ENCODE peak calls at places on chromosomes 5 and 9, in ten cellular contexts. One of them, this sample, is unnamed.

GRCh38 chr5:173618927-173619519 is 2.6 kb upstream of the BOD1 start:
- DNase-seq in neural progenitor cell: peak; percentile 64
- DNase-seq in foreskin fibroblast: peak; percentile 32
- DNase-seq in ovary: peak; percentile 47
- DNase-seq in cardiac muscle cell: peak; percentile 68
- DNase-seq in hepatocyte: peak; percentile 75
- DNase-seq in body of pancreas: peak; percentile 63
- DNase-seq in pancreas: no peak
- DNase-seq in epithelial cell of esophagus: peak; percentile 69
- DNase-seq in lower leg skin: peak; percentile 47
- DNase-seq in this sample: peak; percentile 60

GRCh38 chr5:176690911-176691310 is 43.6 kb downstream of the TSPAN17 start:
- DNase-seq in cardiac muscle cell: no peak
- DNase-seq in ovary: no peak
- DNase-seq in body of pancreas: no peak
- DNase-seq in lower leg skin: no peak
- DNase-seq in hepatocyte: no peak
- DNase-seq in pancreas: no peak
- DNase-seq in foreskin fibroblast: no peak
- DNase-seq in neural progenitor cell: no peak
- DNase-seq in epithelial cell of esophagus: no peak
- DNase-seq in this sample: no peak

GRCh38 chr5:9686211-9686610 is 56.1 kb upstream of the TAS2R1 start:
- DNase-seq in lower leg skin: no peak
- DNase-seq in cardiac muscle cell: peak; percentile 50
- DNase-seq in neural progenitor cell: no peak
- DNase-seq in hepatocyte: peak; percentile 20
- DNase-seq in pancreas: no peak
- DNase-seq in body of pancreas: no peak
- DNase-seq in epithelial cell of esophagus: peak; percentile 7
- DNase-seq in ovary: no peak
- DNase-seq in foreskin fibroblast: peak; percentile 50
- DNase-seq in this sample: peak; percentile 43

GRCh38 chr5:103589416-103590175 is 27.0 kb upstream of the NUDT12 start:
- DNase-seq in lower leg skin: no peak
- DNase-seq in ovary: no peak
- DNase-seq in pancreas: no peak
- DNase-seq in cardiac muscle cell: peak; percentile 6
- DNase-seq in hepatocyte: no peak
- DNase-seq in neural progenitor cell: no peak
- DNase-seq in foreskin fibroblast: no peak
- DNase-seq in epithelial cell of esophagus: no peak
- DNase-seq in body of pancreas: no peak
- DNase-seq in this sample: peak; percentile 3

GRCh38 chr5:16856531-16856930 is 79.6 kb downstream of the MYO10 start:
- DNase-seq in pancreas: no peak
- DNase-seq in ovary: no peak
- DNase-seq in neural progenitor cell: no peak
- DNase-seq in lower leg skin: no peak
- DNase-seq in foreskin fibroblast: peak; percentile 62
- DNase-seq in epithelial cell of esophagus: peak; percentile 99
- DNase-seq in body of pancreas: no peak
- DNase-seq in cardiac muscle cell: no peak
- DNase-seq in hepatocyte: no peak
- DNase-seq in this sample: peak; percentile 57

GRCh38 chr9:26077860-26078259 is 399.6 kb upstream of the TUSC1 start:
- DNase-seq in pancreas: peak; percentile 22
- DNase-seq in hepatocyte: no peak
- DNase-seq in cardiac muscle cell: no peak
- DNase-seq in neural progenitor cell: peak; percentile 38
- DNase-seq in epithelial cell of esophagus: no peak
- DNase-seq in lower leg skin: no peak
- DNase-seq in body of pancreas: no peak
- DNase-seq in foreskin fibroblast: no peak
- DNase-seq in ovary: no peak
- DNase-seq in this sample: no peak

GRCh38 chr5:151079838-151080619 is 805 bp downstream of the TNIP1 start:
- DNase-seq in body of pancreas: no peak
- DNase-seq in cardiac muscle cell: peak; percentile 67
- DNase-seq in neural progenitor cell: no peak
- DNase-seq in ovary: no peak
- DNase-seq in hepatocyte: no peak
- DNase-seq in lower leg skin: no peak
- DNase-seq in epithelial cell of esophagus: peak; percentile 83
- DNase-seq in foreskin fibroblast: no peak
- DNase-seq in pancreas: no peak
- DNase-seq in this sample: peak; percentile 30

GRCh38 chr9:92520837-92521236 is 15.0 kb downstream of the ECM2 start:
- DNase-seq in body of pancreas: no peak
- DNase-seq in cardiac muscle cell: no peak
- DNase-seq in foreskin fibroblast: no peak
- DNase-seq in pancreas: no peak
- DNase-seq in ovary: no peak
- DNase-seq in epithelial cell of esophagus: no peak
- DNase-seq in lower leg skin: no peak
- DNase-seq in hepatocyte: no peak
- DNase-seq in neural progenitor cell: no peak
- DNase-seq in this sample: no peak

GRCh38 chr5:98101131-98101530 is 672.3 kb upstream of the RGMB start:
- DNase-seq in epithelial cell of esophagus: no peak
- DNase-seq in cardiac muscle cell: no peak
- DNase-seq in lower leg skin: no peak
- DNase-seq in ovary: no peak
- DNase-seq in hepatocyte: no peak
- DNase-seq in neural progenitor cell: no peak
- DNase-seq in foreskin fibroblast: no peak
- DNase-seq in pancreas: no peak
- DNase-seq in body of pancreas: no peak
- DNase-seq in this sample: no peak

GRCh38 chr5:150612905-150613670 is 27.4 kb upstream of the SYNPO start:
- DNase-seq in hepatocyte: no peak
- DNase-seq in cardiac muscle cell: peak; percentile 38
- DNase-seq in pancreas: peak; percentile 52
- DNase-seq in epithelial cell of esophagus: no peak
- DNase-seq in lower leg skin: no peak
- DNase-seq in neural progenitor cell: no peak
- DNase-seq in foreskin fibroblast: no peak
- DNase-seq in body of pancreas: peak; percentile 57
- DNase-seq in ovary: peak; percentile 69
- DNase-seq in this sample: no peak

DNA sequence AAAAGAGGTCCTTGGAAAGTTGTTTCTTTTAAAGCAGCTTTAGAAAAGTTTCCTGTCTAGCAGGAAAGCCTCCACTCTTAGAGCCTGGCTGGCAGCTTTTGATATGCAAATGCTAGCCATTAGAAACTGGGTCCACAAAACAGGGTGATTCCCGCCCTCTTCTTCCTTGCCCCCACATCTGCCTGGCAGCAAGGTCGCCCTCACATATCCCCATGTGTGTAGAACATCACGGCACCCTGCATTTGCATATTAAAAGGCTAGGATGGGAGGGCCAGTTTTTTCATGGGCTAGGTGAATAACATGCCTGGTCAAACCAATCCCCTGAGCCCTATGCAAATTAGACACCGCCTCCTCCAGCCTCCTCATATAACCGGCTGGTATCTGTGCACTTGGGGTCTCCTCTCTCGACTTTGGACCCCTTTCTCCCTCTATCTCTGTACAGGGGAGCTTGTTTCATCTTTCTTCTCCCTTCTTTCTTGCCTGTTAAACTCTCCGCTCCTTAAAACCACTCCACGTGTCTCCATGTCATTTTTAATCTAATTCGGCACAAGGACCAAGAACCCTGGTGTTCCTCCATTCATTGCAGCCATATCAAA is 426.8 kb upstream of the CTNND2 start:
- DNase-seq in cardiac muscle cell: no peak
- DNase-seq in neural progenitor cell: peak; percentile 20
- DNase-seq in body of pancreas: no peak
- DNase-seq in epithelial cell of esophagus: no peak
- DNase-seq in lower leg skin: no peak
- DNase-seq in hepatocyte: no peak
- DNase-seq in ovary: no peak
- DNase-seq in pancreas: no peak
- DNase-seq in foreskin fibroblast: no peak
- DNase-seq in this sample: no peak
- TF ChIP-seq CTCF in cardiac muscle cell: no peak
- TF ChIP-seq CTCF in neural progenitor cell: no peak
- TF ChIP-seq CTCF in body of pancreas: no peak
- TF ChIP-seq CTCF in epithelial cell of esophagus: no peak
- TF ChIP-seq CTCF in lower leg skin: no peak
- TF ChIP-seq CTCF in hepatocyte: no peak
- TF ChIP-seq CTCF in ovary: no peak
- TF ChIP-seq CTCF in pancreas: no peak
- TF ChIP-seq CTCF in foreskin fibroblast: no peak
- TF ChIP-seq CTCF in this sample: no peak

GRCh38 chr5:57445006-57445714 is 37.5 kb downstream of the ACTBL2 start:
- DNase-seq in cardiac muscle cell: no peak
- DNase-seq in hepatocyte: no peak
- DNase-seq in pancreas: no peak
- DNase-seq in body of pancreas: no peak
- DNase-seq in foreskin fibroblast: no peak
- DNase-seq in epithelial cell of esophagus: no peak
- DNase-seq in lower leg skin: no peak
- DNase-seq in neural progenitor cell: no peak
- DNase-seq in ovary: no peak
- DNase-seq in this sample: peak; percentile 88

GRCh38 chr5:57448287-57448686 is 34.3 kb downstream of the ACTBL2 start:
- DNase-seq in neural progenitor cell: no peak
- DNase-seq in body of pancreas: no peak
- DNase-seq in ovary: no peak
- DNase-seq in pancreas: no peak
- DNase-seq in epithelial cell of esophagus: no peak
- DNase-seq in lower leg skin: no peak
- DNase-seq in hepatocyte: no peak
- DNase-seq in foreskin fibroblast: no peak
- DNase-seq in cardiac muscle cell: no peak
- DNase-seq in this sample: no peak

GRCh38 chr5:57447656-57448055 is 35.0 kb downstream of the ACTBL2 start:
- DNase-seq in pancreas: no peak
- DNase-seq in epithelial cell of esophagus: no peak
- DNase-seq in ovary: no peak
- DNase-seq in foreskin fibroblast: no peak
- DNase-seq in cardiac muscle cell: no peak
- DNase-seq in body of pancreas: no peak
- DNase-seq in lower leg skin: no peak
- DNase-seq in neural progenitor cell: no peak
- DNase-seq in hepatocyte: no peak
- DNase-seq in this sample: no peak

GRCh38 chr5:57446966-57447365 is 35.6 kb downstream of the ACTBL2 start:
- DNase-seq in neural progenitor cell: no peak
- DNase-seq in epithelial cell of esophagus: no peak
- DNase-seq in foreskin fibroblast: no peak
- DNase-seq in body of pancreas: no peak
- DNase-seq in pancreas: no peak
- DNase-seq in cardiac muscle cell: no peak
- DNase-seq in hepatocyte: no peak
- DNase-seq in lower leg skin: no peak
- DNase-seq in ovary: no peak
- DNase-seq in this sample: no peak

GRCh38 chr5:57445715-57446037 is 36.9 kb downstream of the ACTBL2 start:
- DNase-seq in hepatocyte: no peak
- DNase-seq in lower leg skin: no peak
- DNase-seq in ovary: no peak
- DNase-seq in body of pancreas: no peak
- DNase-seq in epithelial cell of esophagus: no peak
- DNase-seq in cardiac muscle cell: no peak
- DNase-seq in foreskin fibroblast: no peak
- DNase-seq in pancreas: no peak
- DNase-seq in neural progenitor cell: no peak
- DNase-seq in this sample: no peak
- H3K4me3 ChIP-seq in hepatocyte: no peak overlapping the region
- H3K4me3 ChIP-seq in lower leg skin: no peak overlapping the region
- H3K4me3 ChIP-seq in ovary: no peak overlapping the region
- H3K4me3 ChIP-seq in body of pancreas: no peak overlapping the region
- H3K4me3 ChIP-seq in epithelial cell of esophagus: no peak overlapping the region
- H3K4me3 ChIP-seq in cardiac muscle cell: no peak overlapping the region
- H3K4me3 ChIP-seq in foreskin fibroblast: no peak overlapping the region
- H3K4me3 ChIP-seq in pancreas: no peak overlapping the region
- H3K4me3 ChIP-seq in neural progenitor cell: no peak overlapping the region
- H3K4me3 ChIP-seq in this sample: no peak overlapping the region

GRCh38 chr5:143155445-143155844 is 248.0 kb downstream of the NR3C1 start:
- DNase-seq in cardiac muscle cell: no peak
- DNase-seq in foreskin fibroblast: no peak
- DNase-seq in ovary: no peak
- DNase-seq in neural progenitor cell: no peak
- DNase-seq in body of pancreas: no peak
- DNase-seq in lower leg skin: no peak
- DNase-seq in pancreas: no peak
- DNase-seq in epithelial cell of esophagus: no peak
- DNase-seq in hepatocyte: no peak
- DNase-seq in this sample: no peak
- TF ChIP-seq CTCF in cardiac muscle cell: no peak
- TF ChIP-seq CTCF in foreskin fibroblast: peak; percentile 18
- TF ChIP-seq CTCF in ovary: no peak
- TF ChIP-seq CTCF in neural progenitor cell: no peak
- TF ChIP-seq CTCF in body of pancreas: no peak
- TF ChIP-seq CTCF in lower leg skin: no peak
- TF ChIP-seq CTCF in pancreas: no peak
- TF ChIP-seq CTCF in epithelial cell of esophagus: no peak
- TF ChIP-seq CTCF in hepatocyte: no peak
- TF ChIP-seq CTCF in this sample: no peak

DNA sequence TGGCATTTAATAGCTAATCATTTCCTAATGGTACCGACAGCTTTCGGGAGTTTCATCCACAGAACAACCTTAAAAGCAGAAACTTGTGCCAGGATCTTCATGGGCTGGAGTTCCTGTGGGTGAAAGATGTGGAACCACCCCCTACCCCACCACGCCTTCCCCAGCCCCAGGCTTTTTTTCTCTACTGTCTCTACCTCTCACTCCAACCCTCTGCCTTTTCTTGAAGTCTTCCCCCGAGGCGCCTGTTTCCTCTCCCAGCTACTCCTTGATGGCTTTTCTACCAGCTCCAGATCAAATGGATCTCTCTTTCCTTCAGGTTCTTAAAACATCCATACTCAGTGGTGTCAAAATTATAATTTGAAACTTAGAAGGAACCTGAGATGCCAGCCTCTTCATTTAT is 319.6 kb downstream of the PIK3R1 start:
- DNase-seq in foreskin fibroblast: no peak
- DNase-seq in neural progenitor cell: no peak
- DNase-seq in cardiac muscle cell: no peak
- DNase-seq in pancreas: no peak
- DNase-seq in epithelial cell of esophagus: no peak
- DNase-seq in lower leg skin: no peak
- DNase-seq in ovary: no peak
- DNase-seq in body of pancreas: no peak
- DNase-seq in hepatocyte: no peak
- DNase-seq in this sample: no peak
- H3K4me3 ChIP-seq in foreskin fibroblast: no peak overlapping the region
- H3K4me3 ChIP-seq in neural progenitor cell: no peak overlapping the region
- H3K4me3 ChIP-seq in cardiac muscle cell: no peak overlapping the region
- H3K4me3 ChIP-seq in pancreas: no peak overlapping the region
- H3K4me3 ChIP-seq in epithelial cell of esophagus: no peak overlapping the region
- H3K4me3 ChIP-seq in lower leg skin: no peak overlapping the region
- H3K4me3 ChIP-seq in ovary: no peak overlapping the region
- H3K4me3 ChIP-seq in body of pancreas: no peak overlapping the region
- H3K4me3 ChIP-seq in hepatocyte: no peak overlapping the region
- H3K4me3 ChIP-seq in this sample: no peak overlapping the region

This sample was measured in fibroblast of villous mesenchyme.